ENCODE peak calls at places on chromosomes 12 and 14, in nine cellular contexts. G is gastrocnemius medialis; J is HEK293T; P is AG09309; R is substantia nigra; Y is activated T-helper 1 cell treated with anti-CD3 and anti-CD28 coated beads, Interleukin-2, amount 50 U/mL, for 16 hours; O is stimulated activated CD8-positive, alpha-beta memory T cell treated with anti-CD3 and anti-CD28 coated beads, Interleukin-7, amount 100 ng/mL, for 24 hours; X is AG10803; N is lower leg skin. C is an unnamed sample.

GRCh38 chr14:91395466-91395865 is 22.2 kb downstream of the CCDC88C start:
- DNase-seq in G (no peak), J (no peak), P (no peak), R (no peak), Y (no peak), O (no peak), X (no peak), N (no peak), C (no peak)

GRCh38 chr12:52298677-52299076 is 7.3 kb upstream of the KRT81 start:
- DNase-seq in G (no peak), J (no peak), P (no peak), R (no peak), Y (no peak), O (no peak), X (no peak), N (no peak), C (no peak)

GRCh38 chr14:105484997-105485393 is 1.7 kb upstream of the CRIP1 start:
- DNase-seq in G (no peak), J (no peak), P (no peak), R (no peak), Y (no peak), O (no peak), X (no peak), N (no peak), C (no peak)

GRCh38 chr12:3698218-3698974 is 54.5 kb downstream of the CRACR2A start:
- DNase-seq in G (peak; percentile 60), J (no peak), P (peak; percentile 90), R (no peak), Y (no peak), O (no peak), X (peak; percentile 98), N (no peak), C (peak; percentile 86)

GRCh38 chr14:95196268-95196667 is 38.9 kb upstream of the DICER1 start:
- DNase-seq in G (no peak), J (peak; percentile 36), P (no peak), R (no peak), Y (no peak), O (no peak), X (no peak), N (no peak), C (no peak)

GRCh38 chr12:26471560-26471959 is 276.2 kb downstream of the SSPN start:
- DNase-seq in G (no peak), J (no peak), P (peak; percentile 21), R (no peak), Y (no peak), O (no peak), X (peak; percentile 54), N (no peak), C (peak; percentile 6)

GRCh38 chr14:94029671-94030203 is 3.6 kb downstream of the OTUB2 start:
- DNase-seq in G (no peak), J (no peak), P (no peak), R (no peak), Y (no peak), O (no peak), X (no peak), N (no peak), C (no peak)

GRCh38 chr14:36295642-36296627 is 24.5 kb downstream of the MBIP start:
- DNase-seq in G (no peak), J (no peak), P (no peak), R (no peak), Y (no peak), O (no peak), X (no peak), N (no peak), C (no peak)

GRCh38 chr12:112822056-112822455 is 30.5 kb downstream of the RPH3A start:
- DNase-seq in G (no peak), J (no peak), P (no peak), R (no peak), Y (no peak), O (no peak), X (no peak), N (no peak), C (no peak)

GRCh38 chr12:29744365-29744764 is 39.4 kb downstream of the TMTC1 start:
- DNase-seq in G (no peak), J (no peak), P (no peak), R (no peak), Y (no peak), O (no peak), X (no peak), N (no peak), C (no peak)

GRCh38 chr12:116539905-116540482 is 19.2 kb upstream of the MAP1LC3B2 start:
- DNase-seq in G (peak; percentile 18), J (no peak), P (no peak), R (peak; percentile 52), Y (no peak), O (no peak), X (peak; percentile 84), N (peak; percentile 92), C (peak; percentile 24)

GRCh38 chr12:4307593-4308333 is 13.2 kb upstream of the TIGAR start:
- DNase-seq in G (peak; percentile 38), J (peak; percentile 80), P (peak; percentile 52), R (peak; percentile 56), Y (no peak), O (no peak), X (peak; percentile 60), N (peak; percentile 87), C (peak; percentile 72)

GRCh38 chr12:51371295-51371953 is 19.8 kb downstream of the GALNT6 start:
- DNase-seq in G (peak; percentile 81), J (peak; percentile 55), P (peak; percentile 83), R (peak; percentile 20), Y (no peak), O (no peak), X (peak; percentile 93), N (no peak), C (peak; percentile 88)

GRCh38 chr14:32470161-32470705 is 141.1 kb downstream of the AKAP6 start:
- DNase-seq in G (no peak), J (no peak), P (no peak), R (no peak), Y (no peak), O (no peak), X (no peak), N (no peak), C (no peak)

GRCh38 chr12:132367852-132368251 is 38.5 kb upstream of the GALNT9 start:
- DNase-seq in G (no peak), J (no peak), P (no peak), R (no peak), Y (no peak), O (no peak), X (no peak), N (no peak), C (no peak)

GRCh38 chr14:64628940-64629403 is 75.3 kb upstream of the PLEKHG3 start:
- DNase-seq in G (no peak), J (no peak), P (peak; percentile 87), R (peak; percentile 56), Y (no peak), O (no peak), X (peak; percentile 97), N (peak; percentile 79), C (peak; percentile 82)

GRCh38 chr12:78863482-78864427 is 819 bp upstream of the SYT1 start:
- DNase-seq in G (no peak), J (peak; percentile 61), P (no peak), R (no peak), Y (no peak), O (no peak), X (peak; percentile 6), N (peak; percentile 85), C (peak; percentile 23)

GRCh38 chr12:25427328-25428249 is 125.5 kb downstream of the LMNTD1 start:
- DNase-seq in G (no peak), J (no peak), P (no peak), R (no peak), Y (no peak), O (no peak), X (no peak), N (no peak), C (no peak)

C was measured in amniotic stem cell.